ENCODE peak calls at places on chromosome 14, in four cellular contexts. One of them, this sample, is unnamed.

GRCh38 chr14:96408608-96409007 is 16.7 kb downstream of the AK7 start:
- DNase-seq in testis: no peak
- DNase-seq in ovary: no peak
- DNase-seq in A549: no peak
- DNase-seq in this sample: no peak

GRCh38 chr14:70289138-70289537 is 70.3 kb downstream of the COX16 start:
- DNase-seq in A549: no peak
- DNase-seq in testis: no peak
- DNase-seq in ovary: no peak
- DNase-seq in this sample: no peak

GRCh38 chr14:98651042-98651441 is 621.0 kb downstream of the BCL11B start:
- DNase-seq in A549: no peak
- DNase-seq in ovary: no peak
- DNase-seq in testis: no peak
- DNase-seq in this sample: no peak

GRCh38 chr14:50064993-50065392 is 51.4 kb downstream of the VCPKMT start:
- DNase-seq in ovary: no peak
- DNase-seq in testis: peak; percentile 50
- DNase-seq in A549: no peak
- DNase-seq in this sample: peak; percentile 64

GRCh38 chr14:100544506-100545141 is 42.6 kb downstream of the BEGAIN start:
- DNase-seq in A549: no peak
- DNase-seq in testis: no peak
- DNase-seq in ovary: no peak
- DNase-seq in this sample: no peak

GRCh38 chr14:87944987-87945604 is 47.9 kb downstream of the GALC start:
- DNase-seq in ovary: no peak
- DNase-seq in A549: peak; percentile 62
- DNase-seq in testis: no peak
- DNase-seq in this sample: no peak

GRCh38 chr14:80605536-80605935 is 336.0 kb downstream of the CEP128 start:
- DNase-seq in testis: no peak
- DNase-seq in ovary: no peak
- DNase-seq in A549: no peak
- DNase-seq in this sample: no peak

GRCh38 chr14:60651936-60652673 is 2.8 kb upstream of the SIX1 start:
- DNase-seq in testis: no peak
- DNase-seq in A549: no peak
- DNase-seq in ovary: no peak
- DNase-seq in this sample: peak; percentile 40

GRCh38 chr14:29545714-29546113 is 381.9 kb downstream of the PRKD1 start:
- DNase-seq in ovary: no peak
- DNase-seq in A549: no peak
- DNase-seq in testis: no peak
- DNase-seq in this sample: no peak

GRCh38 chr14:32588448-32589320 is 259.6 kb downstream of the AKAP6 start:
- DNase-seq in A549: peak; percentile 55
- DNase-seq in ovary: no peak
- DNase-seq in testis: no peak
- DNase-seq in this sample: peak; percentile 15

GRCh38 chr14:88384653-88385205 is 728 bp upstream of the SPATA7 start:
- DNase-seq in testis: no peak
- DNase-seq in ovary: no peak
- DNase-seq in A549: no peak
- DNase-seq in this sample: no peak

GRCh38 chr14:41597647-41598046 is 9.0 kb upstream of the LRFN5 start:
- DNase-seq in A549: no peak
- DNase-seq in testis: peak; percentile 81
- DNase-seq in ovary: no peak
- DNase-seq in this sample: no peak

DNA sequence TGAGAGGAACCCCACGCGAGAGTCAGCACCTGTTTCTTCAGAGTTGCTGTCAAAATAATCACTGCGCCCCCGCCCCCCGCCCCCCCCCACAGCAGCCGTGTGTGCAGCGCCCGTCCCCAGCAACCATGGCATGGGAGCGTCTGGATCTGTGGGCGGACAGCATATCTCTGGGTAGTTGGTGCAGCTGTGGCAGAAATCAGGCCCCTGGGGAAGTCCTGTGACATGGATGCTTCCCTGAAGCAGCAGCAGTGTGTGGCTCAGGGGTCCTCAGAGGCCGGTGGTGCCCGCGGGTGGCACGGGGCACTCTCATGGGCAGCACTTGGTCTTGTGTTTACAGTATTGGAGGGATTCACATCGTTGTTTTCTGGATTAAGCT is 19.2 kb downstream of the XRCC3 start:
- DNase-seq in A549: no peak
- DNase-seq in testis: no peak
- DNase-seq in ovary: no peak
- DNase-seq in this sample: no peak
- TF ChIP-seq POLR2A in A549: no peak
- TF ChIP-seq POLR2A in testis: no peak
- TF ChIP-seq POLR2A in ovary: no peak
- TF ChIP-seq POLR2A in this sample: no peak

GRCh38 chr14:105578070-105578469 is 51.7 kb downstream of the TMEM121 start:
- DNase-seq in testis: no peak
- DNase-seq in A549: no peak
- DNase-seq in ovary: no peak
- DNase-seq in this sample: no peak

GRCh38 chr14:105576525-105577088 is 50.2 kb downstream of the TMEM121 start:
- DNase-seq in ovary: no peak
- DNase-seq in A549: no peak
- DNase-seq in testis: no peak
- DNase-seq in this sample: no peak

GRCh38 chr14:105581551-105582341 is 55.4 kb downstream of the TMEM121 start:
- DNase-seq in testis: no peak
- DNase-seq in A549: no peak
- DNase-seq in ovary: peak; percentile 10
- DNase-seq in this sample: no peak

GRCh38 chr14:105582639-105583038 is 56.3 kb downstream of the TMEM121 start:
- DNase-seq in ovary: peak; percentile 9
- DNase-seq in testis: no peak
- DNase-seq in A549: no peak
- DNase-seq in this sample: no peak

DNA sequence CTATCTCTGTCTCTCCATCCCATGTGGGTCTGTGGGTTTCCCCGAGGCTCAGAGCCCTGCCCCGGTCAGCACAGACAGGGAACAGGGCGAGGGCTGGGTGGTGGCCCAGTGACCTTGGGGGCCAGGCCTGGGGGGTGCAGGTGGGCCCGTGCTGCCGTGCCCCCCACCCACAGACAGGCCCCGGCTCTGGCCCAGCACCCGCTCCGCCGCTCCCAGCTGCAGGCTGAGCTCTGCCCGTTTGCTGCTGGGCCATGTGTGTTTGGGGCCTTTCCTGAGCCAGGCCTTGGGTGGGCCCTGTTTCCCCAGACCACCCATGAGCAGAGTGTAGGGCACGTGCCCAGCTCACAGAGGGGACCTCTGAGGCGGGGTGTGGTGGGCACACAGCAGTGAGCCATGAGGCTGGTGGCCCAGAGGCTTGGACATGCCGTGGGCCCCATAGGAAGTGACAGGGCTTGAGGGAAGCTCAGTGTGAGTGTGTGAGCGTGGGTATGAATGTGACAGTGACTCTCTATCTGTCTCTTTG is 51.0 kb downstream of the TMEM121 start:
- DNase-seq in testis: no peak
- DNase-seq in ovary: no peak
- DNase-seq in A549: no peak
- DNase-seq in this sample: no peak
- TF ChIP-seq POLR2A in testis: no peak
- TF ChIP-seq POLR2A in ovary: no peak
- TF ChIP-seq POLR2A in A549: no peak
- TF ChIP-seq POLR2A in this sample: no peak

GRCh38 chr14:93956082-93956481 is 20.3 kb downstream of the ASB2 start:
- DNase-seq in ovary: no peak
- DNase-seq in testis: no peak
- DNase-seq in A549: no peak
- DNase-seq in this sample: no peak

GRCh38 chr14:93957333-93957710 is 19.0 kb downstream of the ASB2 start:
- DNase-seq in testis: no peak
- DNase-seq in ovary: no peak
- DNase-seq in A549: no peak
- DNase-seq in this sample: no peak

GRCh38 chr14:93954900-93955891 is 21.2 kb downstream of the ASB2 start:
- DNase-seq in ovary: no peak
- DNase-seq in testis: no peak
- DNase-seq in A549: no peak
- DNase-seq in this sample: no peak

GRCh38 chr14:93957751-93958566 is 18.4 kb downstream of the ASB2 start:
- DNase-seq in testis: no peak
- DNase-seq in ovary: no peak
- DNase-seq in A549: no peak
- DNase-seq in this sample: no peak

GRCh38 chr14:93956514-93957332 is 19.6 kb downstream of the ASB2 start:
- DNase-seq in A549: no peak
- DNase-seq in testis: no peak
- DNase-seq in ovary: no peak
- DNase-seq in this sample: no peak
- TF ChIP-seq POLR2A in A549: no peak
- TF ChIP-seq POLR2A in testis: no peak
- TF ChIP-seq POLR2A in ovary: no peak
- TF ChIP-seq POLR2A in this sample: no peak

DNA sequence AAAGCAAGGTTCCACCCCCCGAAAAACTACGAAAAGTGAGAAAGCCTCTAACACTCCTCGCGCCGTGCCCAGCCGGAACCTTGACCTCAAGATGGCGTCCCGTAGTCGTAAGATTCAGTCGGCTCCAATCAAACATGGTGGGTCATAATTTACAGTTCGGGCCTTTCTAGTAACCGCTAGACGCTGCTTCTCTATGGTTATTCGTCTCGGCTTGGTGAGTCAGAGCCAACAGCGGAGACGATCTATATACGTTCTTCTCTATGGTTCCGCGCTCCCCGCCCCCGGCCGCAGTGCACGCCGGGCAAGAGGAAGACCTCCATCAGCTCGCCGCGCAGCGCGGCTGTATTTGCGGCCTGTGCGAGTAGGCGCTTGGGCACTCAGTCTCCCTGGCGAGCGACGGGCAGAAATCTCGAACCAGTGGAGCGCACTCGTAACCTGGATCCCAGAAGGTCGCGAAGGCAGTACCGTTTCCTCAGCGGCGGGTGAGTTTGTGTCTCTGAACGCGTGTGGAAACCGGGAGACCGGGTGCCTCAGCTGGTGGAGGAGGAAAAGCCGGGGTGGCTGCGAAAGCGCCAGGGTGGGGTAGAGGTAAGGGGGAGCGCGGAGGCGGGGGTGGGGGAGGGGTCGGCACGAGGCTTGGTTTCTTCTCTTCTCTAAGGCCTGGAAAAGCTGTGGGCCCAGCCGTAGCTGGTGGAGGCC is at the start of gene RBM25:
- DNase-seq in testis: peak; percentile 98
- DNase-seq in ovary: peak; percentile 93
- DNase-seq in A549: peak; percentile 99
- DNase-seq in this sample: peak; percentile 96
- TF ChIP-seq POLR2A in testis: peak; percentile 84
- TF ChIP-seq POLR2A in ovary: peak; percentile 95
- TF ChIP-seq POLR2A in A549: peak; percentile 97
- TF ChIP-seq POLR2A in this sample: peak; percentile 96

This sample was measured in body of pancreas.